ENCODE peak calls at places on chromosomes 2 and 18, in seven cellular contexts. B is effector memory CD4-positive, alpha-beta T cell; K is IMR-90; P is right lobe of liver; M is A549; V is tibial artery; Q is CD8-positive, alpha-beta memory T cell. S is an unnamed sample.

GRCh38 chr2:33208400-33208799 is 261.6 kb downstream of the LTBP1 start:
- DNase-seq in Q (no peak), M (peak; percentile 54), K (no peak), B (no peak), P (no peak), V (no peak), S (no peak)

GRCh38 chr2:72917138-72917874 is at the start of gene EMX1:
- DNase-seq in P (peak; percentile 84), K (no peak), Q (no peak), V (no peak), M (peak; percentile 65), B (no peak), S (no peak)

GRCh38 chr18:48320639-48320945 is 88.6 kb downstream of the ZBTB7C start:
- DNase-seq in B (no peak), P (no peak), K (no peak), V (no peak), Q (no peak), M (no peak), S (no peak)

GRCh38 chr2:98099939-98100743 is 13.2 kb downstream of the VWA3B start:
- DNase-seq in V (no peak), Q (no peak), P (no peak), B (no peak), K (no peak), M (no peak), S (no peak)

GRCh38 chr2:239114119-239114581 is 266.3 kb downstream of the TWIST2 start:
- DNase-seq in K (peak; percentile 35), M (no peak), V (no peak), B (no peak), Q (no peak), P (no peak), S (no peak)

GRCh38 chr2:100744589-100744988 is 75.3 kb upstream of the NPAS2 start:
- DNase-seq in M (no peak), B (no peak), K (peak; percentile 65), P (no peak), Q (no peak), V (no peak), S (no peak)

GRCh38 chr2:208265371-208265806 is 666 bp upstream of the PIKFYVE start:
- DNase-seq in P (no peak), V (no peak), B (peak; percentile 3), K (peak; percentile 53), Q (peak; percentile 66), M (no peak), S (peak; percentile 56)

GRCh38 chr2:180472133-180472532 is 465.0 kb upstream of the CWC22 start:
- DNase-seq in B (no peak), M (no peak), V (no peak), K (peak; percentile 70), Q (no peak), P (no peak), S (no peak)

GRCh38 chr2:168311265-168311925 is 64.0 kb upstream of the STK39 start:
- DNase-seq in K (no peak), B (no peak), M (no peak), Q (no peak), V (no peak), P (no peak), S (no peak)

GRCh38 chr18:26091047-26091630 is 726 bp upstream of the SS18 start:
- DNase-seq in Q (no peak), K (no peak), B (no peak), M (peak; percentile 78), P (peak; percentile 91), V (peak; percentile 67), S (peak; percentile 83)

GRCh38 chr2:116180072-116180471 is 1634.4 kb upstream of the DDX18 start:
- DNase-seq in P (no peak), M (no peak), V (no peak), B (no peak), K (no peak), Q (no peak), S (no peak)

GRCh38 chr2:133713049-133713580 is 144.9 kb upstream of the NCKAP5 start:
- DNase-seq in B (no peak), K (no peak), V (no peak), P (no peak), M (no peak), Q (no peak), S (no peak)

GRCh38 chr2:25341031-25341727 is 546 bp downstream of the DNMT3A start:
- DNase-seq in Q (peak; percentile 52), K (no peak), M (no peak), B (no peak), V (no peak), P (no peak), S (peak; percentile 65)

GRCh38 chr2:141001750-141002149 is 1129.1 kb downstream of the LRP1B start:
- DNase-seq in V (no peak), B (no peak), M (no peak), P (no peak), K (no peak), Q (no peak), S (no peak)

GRCh38 chr2:130828461-130828860 is 8.3 kb upstream of the ARHGEF4 start:
- DNase-seq in V (no peak), M (peak; percentile 28), B (no peak), Q (no peak), P (no peak), K (no peak), S (no peak)

GRCh38 chr2:9693646-9694045 is 62.8 kb upstream of the YWHAQ start:
- DNase-seq in B (no peak), M (no peak), P (no peak), K (no peak), V (no peak), Q (no peak), S (no peak)

GRCh38 chr18:24114924-24115549 is 23.8 kb upstream of the CABYR start:
- DNase-seq in P (no peak), K (peak; percentile 4), Q (no peak), V (no peak), B (no peak), M (no peak), S (no peak)

GRCh38 chr18:46329736-46330246 is 225.6 kb downstream of the HAUS1 start:
- DNase-seq in B (no peak), P (no peak), V (no peak), K (no peak), M (no peak), Q (no peak), S (no peak)

GRCh38 chr18:59266019-59266369 is 7.3 kb downstream of the RAX start:
- DNase-seq in M (no peak), V (no peak), B (no peak), Q (no peak), P (no peak), K (no peak), S (no peak)

GRCh38 chr2:134745546-134745945 is 26.7 kb upstream of the TMEM163 start:
- DNase-seq in K (no peak), Q (no peak), M (no peak), V (no peak), P (no peak), B (no peak), S (no peak)
- H3K4me3 ChIP-seq in K (no peak overlapping the region), Q (no peak overlapping the region), M (no peak overlapping the region), V (no peak overlapping the region), P (no peak overlapping the region), B (no peak overlapping the region), S (no peak overlapping the region)

DNA sequence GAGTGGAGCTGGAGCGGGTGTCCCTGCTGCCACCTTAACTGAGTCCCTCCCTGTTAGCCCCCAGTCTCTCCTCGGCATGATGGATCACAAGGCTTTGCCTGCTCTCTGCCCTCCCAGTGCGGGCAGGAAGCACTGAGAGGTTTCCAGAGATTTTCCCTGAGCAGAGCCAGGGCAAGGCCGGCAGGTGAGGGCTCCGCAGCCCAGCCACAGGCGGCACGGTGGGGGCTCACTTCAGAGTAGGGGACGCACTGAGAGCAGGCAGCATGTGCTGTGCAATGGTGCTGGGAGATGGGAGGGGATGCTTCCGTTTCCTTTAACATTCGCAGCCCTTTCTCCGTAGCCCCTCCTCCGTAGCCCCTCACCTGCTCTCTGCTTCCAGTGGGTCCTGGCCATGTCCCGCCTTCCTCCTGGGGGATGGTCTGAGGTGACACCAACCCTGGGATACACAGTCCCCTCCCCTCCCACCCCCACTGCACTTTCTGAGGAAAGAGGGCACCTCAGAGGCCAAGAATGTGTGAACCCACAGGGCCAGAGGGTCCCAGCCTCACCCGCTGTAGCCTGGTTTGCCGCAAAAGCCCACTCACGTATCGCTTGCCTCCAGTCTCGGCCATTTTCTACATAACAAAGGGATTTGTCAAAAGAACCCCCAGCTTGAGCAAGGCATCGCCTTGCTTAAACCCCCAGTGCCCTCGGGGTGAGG is 10.7 kb downstream of the KCNF1 start:
- DNase-seq in M (no peak), P (no peak), Q (no peak), K (no peak), B (no peak), V (no peak), S (no peak)
- H3K4me1 ChIP-seq in M (no peaks in the 10 kb centered on the region), P (no peaks in the 10 kb centered on the region), Q (no peaks in the 10 kb centered on the region), K (peaks cover 13% of the 10 kb centered on the region), B (no peaks in the 10 kb centered on the region), V (no peaks in the 10 kb centered on the region), S (no peaks in the 10 kb centered on the region)

GRCh38 chr18:3152294-3152693 is 67.5 kb downstream of the MYOM1 start:
- DNase-seq in Q (no peak), K (no peak), M (no peak), P (no peak), V (no peak), B (no peak), S (no peak)

GRCh38 chr18:3153107-3153704 is 66.6 kb downstream of the MYOM1 start:
- DNase-seq in K (no peak), B (no peak), M (no peak), V (no peak), Q (no peak), P (no peak), S (no peak)

GRCh38 chr18:3156325-3156640 is 63.5 kb downstream of the MYOM1 start:
- DNase-seq in K (no peak), V (no peak), M (no peak), P (no peak), Q (no peak), B (no peak), S (no peak)

GRCh38 chr18:3151379-3152264 is 68.1 kb downstream of the MYOM1 start:
- DNase-seq in K (peak; percentile 52), V (no peak), P (no peak), B (no peak), Q (no peak), M (peak; percentile 30), S (no peak)

DNA sequence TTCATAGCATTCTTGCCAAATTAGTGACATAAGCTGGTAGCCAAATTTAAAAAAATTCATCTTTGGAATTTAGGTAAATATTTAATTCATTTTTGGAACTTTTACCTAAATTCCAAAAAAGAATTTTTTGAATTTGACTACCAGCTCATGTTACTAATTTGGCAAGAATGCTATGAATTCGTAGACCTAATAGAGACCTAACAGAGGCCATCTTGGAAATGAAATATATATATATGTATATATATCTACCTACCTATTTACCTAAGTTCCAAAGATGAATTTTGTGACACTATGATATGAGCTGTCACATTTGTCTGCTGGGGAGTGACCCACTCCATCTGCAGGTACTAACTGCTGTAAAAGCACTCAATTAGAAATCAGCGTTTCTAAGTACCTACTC is 65.6 kb downstream of the MYOM1 start:
- DNase-seq in P (no peak), V (no peak), K (no peak), Q (no peak), M (no peak), B (no peak), S (no peak)
- H3K27ac ChIP-seq in P (peak overlapping the region; percentile 51), V (peak overlapping the region; percentile 89), K (no peak overlapping the region), Q (no peak overlapping the region), M (no peak overlapping the region), B (no peak overlapping the region), S (no peak overlapping the region)

GRCh38 chr2:37390777-37391176 is 46.3 kb downstream of the QPCT start:
- DNase-seq in Q (no peak), K (no peak), P (no peak), B (no peak), M (no peak), V (no peak), S (no peak)
- H3K4me3 ChIP-seq in Q (no peak overlapping the region), K (no peak overlapping the region), P (no peak overlapping the region), B (no peak overlapping the region), M (no peak overlapping the region), V (no peak overlapping the region), S (no peak overlapping the region)

S was measured in psoas muscle.